ENCODE peak calls at places on chromosomes 1 and 21, in eight cellular contexts. One of them, this sample, is unnamed.

GRCh38 chr1:244102471-244102870 is 51.4 kb downstream of the ZBTB18 start:
- DNase-seq in IMR-90: no peak
- DNase-seq in CD8-positive, alpha-beta T cell: no peak
- DNase-seq in suprapubic skin: no peak
- DNase-seq in foreskin keratinocyte: no peak
- DNase-seq in left lung: no peak
- DNase-seq in brain microvascular endothelial cell: no peak
- DNase-seq in gastrocnemius medialis: no peak
- DNase-seq in this sample: no peak

GRCh38 chr1:244837597-244838258 is 2.3 kb downstream of the COX20 start:
- DNase-seq in CD8-positive, alpha-beta T cell: no peak
- DNase-seq in brain microvascular endothelial cell: no peak
- DNase-seq in gastrocnemius medialis: no peak
- DNase-seq in IMR-90: no peak
- DNase-seq in left lung: no peak
- DNase-seq in foreskin keratinocyte: no peak
- DNase-seq in suprapubic skin: no peak
- DNase-seq in this sample: no peak

GRCh38 chr1:27940297-27940696 is 5.5 kb downstream of the SMPDL3B start:
- DNase-seq in foreskin keratinocyte: no peak
- DNase-seq in IMR-90: no peak
- DNase-seq in CD8-positive, alpha-beta T cell: peak; percentile 77
- DNase-seq in left lung: no peak
- DNase-seq in brain microvascular endothelial cell: peak; percentile 22
- DNase-seq in gastrocnemius medialis: no peak
- DNase-seq in suprapubic skin: no peak
- DNase-seq in this sample: no peak

GRCh38 chr1:234212764-234213406 is 160.4 kb upstream of the COA6 start:
- DNase-seq in gastrocnemius medialis: no peak
- DNase-seq in suprapubic skin: no peak
- DNase-seq in brain microvascular endothelial cell: no peak
- DNase-seq in foreskin keratinocyte: no peak
- DNase-seq in left lung: no peak
- DNase-seq in IMR-90: peak; percentile 26
- DNase-seq in CD8-positive, alpha-beta T cell: no peak
- DNase-seq in this sample: no peak

GRCh38 chr1:19089524-19089923 is 120.5 kb downstream of the UBR4 start:
- DNase-seq in gastrocnemius medialis: peak; percentile 53
- DNase-seq in foreskin keratinocyte: no peak
- DNase-seq in IMR-90: no peak
- DNase-seq in CD8-positive, alpha-beta T cell: no peak
- DNase-seq in brain microvascular endothelial cell: no peak
- DNase-seq in left lung: no peak
- DNase-seq in suprapubic skin: no peak
- DNase-seq in this sample: no peak

GRCh38 chr1:91308544-91308943 is 96.1 kb downstream of the HFM1 start:
- DNase-seq in suprapubic skin: no peak
- DNase-seq in gastrocnemius medialis: no peak
- DNase-seq in CD8-positive, alpha-beta T cell: no peak
- DNase-seq in foreskin keratinocyte: no peak
- DNase-seq in brain microvascular endothelial cell: no peak
- DNase-seq in IMR-90: no peak
- DNase-seq in left lung: no peak
- DNase-seq in this sample: no peak

GRCh38 chr1:164630626-164631396 is 71.8 kb downstream of the PBX1 start:
- DNase-seq in gastrocnemius medialis: no peak
- DNase-seq in foreskin keratinocyte: peak; percentile 54
- DNase-seq in suprapubic skin: no peak
- DNase-seq in left lung: no peak
- DNase-seq in CD8-positive, alpha-beta T cell: no peak
- DNase-seq in IMR-90: no peak
- DNase-seq in brain microvascular endothelial cell: no peak
- DNase-seq in this sample: peak; percentile 69

GRCh38 chr21:38955495-38955894 is 149.8 kb downstream of the ETS2 start:
- DNase-seq in left lung: no peak
- DNase-seq in gastrocnemius medialis: no peak
- DNase-seq in suprapubic skin: no peak
- DNase-seq in foreskin keratinocyte: peak; percentile 73
- DNase-seq in CD8-positive, alpha-beta T cell: no peak
- DNase-seq in IMR-90: peak; percentile 77
- DNase-seq in brain microvascular endothelial cell: peak; percentile 76
- DNase-seq in this sample: peak; percentile 68

GRCh38 chr1:189851806-189852367 is 625.8 kb downstream of the BRINP3 start:
- DNase-seq in brain microvascular endothelial cell: no peak
- DNase-seq in left lung: no peak
- DNase-seq in foreskin keratinocyte: no peak
- DNase-seq in IMR-90: no peak
- DNase-seq in gastrocnemius medialis: no peak
- DNase-seq in CD8-positive, alpha-beta T cell: no peak
- DNase-seq in suprapubic skin: no peak
- DNase-seq in this sample: no peak

GRCh38 chr1:11731719-11732283 is 4.1 kb upstream of the AGTRAP start:
- DNase-seq in CD8-positive, alpha-beta T cell: peak; percentile 22
- DNase-seq in IMR-90: peak; percentile 70
- DNase-seq in foreskin keratinocyte: peak; percentile 54
- DNase-seq in brain microvascular endothelial cell: peak; percentile 48
- DNase-seq in gastrocnemius medialis: peak; percentile 90
- DNase-seq in left lung: no peak
- DNase-seq in suprapubic skin: no peak
- DNase-seq in this sample: no peak

GRCh38 chr1:15423355-15424077 is 13.8 kb downstream of the EFHD2 start:
- DNase-seq in IMR-90: no peak
- DNase-seq in left lung: no peak
- DNase-seq in brain microvascular endothelial cell: no peak
- DNase-seq in CD8-positive, alpha-beta T cell: no peak
- DNase-seq in gastrocnemius medialis: no peak
- DNase-seq in foreskin keratinocyte: no peak
- DNase-seq in suprapubic skin: no peak
- DNase-seq in this sample: no peak

DNA sequence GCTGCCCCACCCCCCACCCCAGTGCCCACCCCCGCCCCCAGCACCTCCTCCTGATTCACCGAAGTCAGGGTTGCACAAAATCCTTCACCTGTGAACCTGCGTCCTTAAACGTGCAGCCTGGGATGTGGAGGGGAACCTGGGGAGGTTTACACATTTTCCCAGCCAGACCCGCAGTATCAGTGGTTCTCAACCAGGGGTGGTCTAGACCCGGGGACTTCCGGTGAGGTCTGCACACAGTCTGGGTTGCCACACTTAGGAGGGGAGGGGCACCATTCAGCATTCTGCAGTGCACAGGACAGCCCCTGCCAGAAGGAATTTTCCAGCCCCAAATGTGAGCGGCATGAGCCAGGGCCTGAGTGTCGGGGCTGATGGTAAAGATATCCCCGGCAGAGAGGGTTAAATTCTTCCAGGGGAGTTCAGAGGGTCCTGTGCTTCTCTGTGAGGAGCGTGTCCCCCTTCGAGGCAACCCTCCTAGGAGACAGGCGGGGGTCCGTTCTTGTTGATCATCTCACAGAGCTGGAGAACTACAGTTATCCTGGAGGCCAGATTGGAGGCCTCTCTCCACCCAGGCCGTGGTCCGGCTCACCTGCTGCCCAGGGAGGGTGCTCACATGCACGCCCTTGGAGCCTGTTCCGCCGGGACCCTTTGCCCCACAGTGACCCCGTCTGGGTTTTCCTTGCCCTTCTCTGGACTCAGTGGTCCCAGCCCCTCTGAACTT is 113.6 kb downstream of the SIK1 start:
- DNase-seq in suprapubic skin: no peak
- DNase-seq in IMR-90: no peak
- DNase-seq in foreskin keratinocyte: no peak
- DNase-seq in CD8-positive, alpha-beta T cell: no peak
- DNase-seq in brain microvascular endothelial cell: no peak
- DNase-seq in gastrocnemius medialis: no peak
- DNase-seq in left lung: peak; percentile 47
- DNase-seq in this sample: no peak
- H3K27ac ChIP-seq in suprapubic skin: no peak overlapping the region
- H3K27ac ChIP-seq in IMR-90: no peak overlapping the region
- H3K27ac ChIP-seq in foreskin keratinocyte: no peak overlapping the region
- H3K27ac ChIP-seq in CD8-positive, alpha-beta T cell: no peak overlapping the region
- H3K27ac ChIP-seq in brain microvascular endothelial cell: no peak overlapping the region
- H3K27ac ChIP-seq in gastrocnemius medialis: no peak overlapping the region
- H3K27ac ChIP-seq in left lung: no peak overlapping the region
- H3K27ac ChIP-seq in this sample: no peak overlapping the region

GRCh38 chr1:41640141-41640751 is 155.8 kb upstream of the EDN2 start:
- DNase-seq in suprapubic skin: no peak
- DNase-seq in left lung: no peak
- DNase-seq in IMR-90: no peak
- DNase-seq in foreskin keratinocyte: no peak
- DNase-seq in gastrocnemius medialis: no peak
- DNase-seq in CD8-positive, alpha-beta T cell: no peak
- DNase-seq in brain microvascular endothelial cell: no peak
- DNase-seq in this sample: no peak

GRCh38 chr1:41639332-41639936 is 155.0 kb upstream of the EDN2 start:
- DNase-seq in CD8-positive, alpha-beta T cell: no peak
- DNase-seq in foreskin keratinocyte: no peak
- DNase-seq in brain microvascular endothelial cell: peak; percentile 84
- DNase-seq in suprapubic skin: no peak
- DNase-seq in gastrocnemius medialis: peak; percentile 67
- DNase-seq in IMR-90: peak; percentile 90
- DNase-seq in left lung: no peak
- DNase-seq in this sample: no peak

GRCh38 chr1:41637367-41637766 is 152.9 kb upstream of the EDN2 start:
- DNase-seq in brain microvascular endothelial cell: no peak
- DNase-seq in foreskin keratinocyte: no peak
- DNase-seq in suprapubic skin: no peak
- DNase-seq in CD8-positive, alpha-beta T cell: no peak
- DNase-seq in left lung: no peak
- DNase-seq in IMR-90: no peak
- DNase-seq in gastrocnemius medialis: no peak
- DNase-seq in this sample: no peak

GRCh38 chr1:41640756-41641482 is 156.4 kb upstream of the EDN2 start:
- DNase-seq in foreskin keratinocyte: no peak
- DNase-seq in IMR-90: no peak
- DNase-seq in gastrocnemius medialis: no peak
- DNase-seq in suprapubic skin: no peak
- DNase-seq in CD8-positive, alpha-beta T cell: no peak
- DNase-seq in left lung: no peak
- DNase-seq in brain microvascular endothelial cell: no peak
- DNase-seq in this sample: no peak

DNA sequence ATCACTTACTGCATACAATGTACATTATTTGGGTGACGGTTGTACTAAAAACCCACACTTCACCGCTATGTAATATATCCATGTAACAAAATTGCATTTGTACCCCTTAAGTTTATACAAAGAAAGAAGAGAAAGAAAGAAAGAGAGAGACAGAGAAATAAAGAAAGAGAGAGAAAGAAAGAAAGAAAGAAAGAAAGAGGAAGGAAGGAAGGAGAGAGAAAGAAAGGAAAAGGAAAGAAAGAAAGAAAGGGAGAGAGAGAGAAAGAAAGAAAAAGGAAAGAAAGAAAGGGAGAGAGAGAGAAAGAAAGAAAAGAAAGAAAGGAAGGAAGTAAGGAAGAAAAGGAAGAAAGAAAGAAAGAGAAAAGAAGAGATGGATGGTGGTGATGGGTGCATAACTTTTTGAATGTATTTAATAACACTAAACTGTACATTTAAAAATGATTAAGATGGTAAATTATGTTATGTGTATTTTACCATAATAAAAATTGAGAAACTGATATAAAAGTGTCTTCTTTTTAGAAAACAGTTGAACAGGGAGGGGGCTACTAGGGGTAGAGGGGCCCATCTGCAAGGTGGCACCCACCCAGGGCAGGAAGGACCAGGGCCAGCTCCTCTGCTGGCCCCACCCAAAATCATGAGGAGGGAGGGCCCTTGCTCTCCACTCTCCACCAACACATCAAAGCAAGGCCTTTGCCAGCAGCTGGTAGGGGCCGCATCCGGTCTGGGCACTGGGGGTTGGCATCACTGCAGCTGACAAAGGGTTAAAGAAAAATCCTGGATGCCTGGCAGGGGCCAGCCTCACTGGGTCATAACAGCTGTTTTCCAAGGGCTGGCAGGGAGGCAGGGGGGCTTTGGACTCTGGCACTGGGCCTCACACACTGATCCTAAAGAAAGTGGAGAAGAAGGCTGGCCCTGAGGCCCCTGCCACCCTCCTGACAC is 153.9 kb upstream of the EDN2 start:
- DNase-seq in left lung: no peak
- DNase-seq in brain microvascular endothelial cell: no peak
- DNase-seq in IMR-90: no peak
- DNase-seq in CD8-positive, alpha-beta T cell: no peak
- DNase-seq in gastrocnemius medialis: no peak
- DNase-seq in suprapubic skin: no peak
- DNase-seq in foreskin keratinocyte: no peak
- DNase-seq in this sample: no peak
- H3K27ac ChIP-seq in left lung: no peak overlapping the region
- H3K27ac ChIP-seq in brain microvascular endothelial cell: no peak overlapping the region
- H3K27ac ChIP-seq in IMR-90: no peak overlapping the region
- H3K27ac ChIP-seq in CD8-positive, alpha-beta T cell: no peak overlapping the region
- H3K27ac ChIP-seq in gastrocnemius medialis: no peak overlapping the region
- H3K27ac ChIP-seq in suprapubic skin: no peak overlapping the region
- H3K27ac ChIP-seq in foreskin keratinocyte: no peak overlapping the region
- H3K27ac ChIP-seq in this sample: no peak overlapping the region

GRCh38 chr1:94475232-94475631 is 57.0 kb downstream of the ABCD3 start:
- DNase-seq in CD8-positive, alpha-beta T cell: no peak
- DNase-seq in brain microvascular endothelial cell: no peak
- DNase-seq in gastrocnemius medialis: no peak
- DNase-seq in suprapubic skin: no peak
- DNase-seq in foreskin keratinocyte: no peak
- DNase-seq in IMR-90: no peak
- DNase-seq in left lung: no peak
- DNase-seq in this sample: no peak

DNA sequence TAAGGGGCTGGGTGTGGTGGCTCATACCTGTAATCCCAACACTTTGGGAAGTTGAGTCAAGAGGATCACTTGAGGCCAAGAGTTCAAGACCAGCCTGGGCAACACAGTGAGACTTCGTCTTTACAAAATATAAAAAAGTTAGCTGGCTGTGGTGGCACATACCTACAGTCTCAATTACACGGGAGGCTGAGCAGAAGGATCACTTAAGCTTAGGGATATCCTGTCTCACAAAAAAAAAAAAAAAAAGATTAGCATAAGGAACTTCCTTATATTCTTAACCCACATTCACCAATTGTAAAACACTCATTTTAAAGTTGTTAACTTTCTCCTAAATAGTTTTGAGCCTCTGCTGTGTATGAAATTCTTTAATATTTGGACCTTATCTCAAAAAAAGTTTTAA is 53.1 kb downstream of the ABCD3 start:
- DNase-seq in foreskin keratinocyte: no peak
- DNase-seq in left lung: no peak
- DNase-seq in gastrocnemius medialis: no peak
- DNase-seq in suprapubic skin: no peak
- DNase-seq in CD8-positive, alpha-beta T cell: no peak
- DNase-seq in brain microvascular endothelial cell: no peak
- DNase-seq in IMR-90: no peak
- DNase-seq in this sample: no peak
- H3K27ac ChIP-seq in foreskin keratinocyte: no peak overlapping the region
- H3K27ac ChIP-seq in left lung: no peak overlapping the region
- H3K27ac ChIP-seq in gastrocnemius medialis: no peak overlapping the region
- H3K27ac ChIP-seq in suprapubic skin: no peak overlapping the region
- H3K27ac ChIP-seq in CD8-positive, alpha-beta T cell: no peak overlapping the region
- H3K27ac ChIP-seq in brain microvascular endothelial cell: no peak overlapping the region
- H3K27ac ChIP-seq in IMR-90: no peak overlapping the region
- H3K27ac ChIP-seq in this sample: no peak overlapping the region

DNA sequence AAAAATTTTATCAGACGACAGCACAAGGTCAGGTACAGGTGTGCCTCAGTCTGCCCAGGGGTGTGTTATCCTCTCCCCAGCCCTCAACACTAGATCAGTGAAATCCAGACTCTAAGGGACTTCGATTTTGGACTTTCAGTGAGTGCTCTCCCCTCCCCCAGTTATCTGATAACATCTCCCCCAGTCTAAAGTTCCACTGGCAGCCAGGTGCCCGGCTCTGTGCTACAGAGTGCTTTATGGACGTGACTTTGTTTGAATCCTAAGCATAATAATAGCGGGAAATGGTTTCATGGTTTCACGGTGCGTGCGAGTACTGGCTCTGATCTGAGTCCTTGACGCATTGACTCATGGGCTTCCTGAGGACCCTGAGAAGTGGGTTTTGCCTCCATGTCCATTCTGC is 3.2 kb downstream of the SPSB1 start:
- DNase-seq in CD8-positive, alpha-beta T cell: no peak
- DNase-seq in brain microvascular endothelial cell: no peak
- DNase-seq in gastrocnemius medialis: no peak
- DNase-seq in foreskin keratinocyte: no peak
- DNase-seq in IMR-90: no peak
- DNase-seq in suprapubic skin: no peak
- DNase-seq in left lung: no peak
- DNase-seq in this sample: no peak
- H3K27ac ChIP-seq in CD8-positive, alpha-beta T cell: no peak overlapping the region
- H3K27ac ChIP-seq in brain microvascular endothelial cell: no peak overlapping the region
- H3K27ac ChIP-seq in gastrocnemius medialis: peak overlapping the region; percentile 95
- H3K27ac ChIP-seq in foreskin keratinocyte: no peak overlapping the region
- H3K27ac ChIP-seq in IMR-90: no peak overlapping the region
- H3K27ac ChIP-seq in suprapubic skin: peak overlapping the region; percentile 93
- H3K27ac ChIP-seq in left lung: no peak overlapping the region
- H3K27ac ChIP-seq in this sample: no peak overlapping the region

This sample was measured in epithelial cell of prostate.